ENCODE peak calls at places on chromosomes 16 and 17, in four cellular contexts. A, N, Z and O are unnamed samples.

GRCh38 chr17:50630524-50631194 is 4.0 kb upstream of the ABCC3 start:
- DNase-seq in Z (peak), A (peak), N (peak), O (peak)

GRCh38 chr16:87836844-87837581 is 32.3 kb downstream of the SLC7A5 start:
- DNase-seq in N (no peak), Z (no peak), A (no peak), O (no peak)

GRCh38 chr16:56916571-56917403 is 15.2 kb upstream of the HERPUD1 start:
- DNase-seq in A (no peak), N (no peak), Z (no peak), O (no peak)

GRCh38 chr17:29157310-29157709 is 22.9 kb downstream of the MYO18A start:
- DNase-seq in Z (no peak), A (peak), N (no peak), O (no peak)

GRCh38 chr17:57898487-57899311 is 48.9 kb upstream of the MRPS23 start:
- DNase-seq in Z (peak), N (peak), A (no peak), O (peak)

GRCh38 chr17:40515491-40516041 is 14.1 kb upstream of the TNS4 start:
- DNase-seq in Z (no peak), N (no peak), A (no peak), O (no peak)

GRCh38 chr17:67993998-67994361 is 2.3 kb downstream of the C17orf58 start:
- DNase-seq in Z (no peak), N (peak), A (no peak), O (peak)

GRCh38 chr17:74330446-74330845 is 4.4 kb downstream of the KIF19 start:
- DNase-seq in A (no peak), Z (no peak), N (no peak), O (no peak)

GRCh38 chr16:4392382-4393242 is 21.0 kb downstream of the VASN start:
- DNase-seq in A (no peak), N (no peak), Z (peak), O (peak)

GRCh38 chr17:30290696-30291570 is 811 bp downstream of the BLMH start:
- DNase-seq in N (peak), A (peak), Z (peak), O (no peak)

GRCh38 chr17:48611681-48612455 is 1.1 kb upstream of the HOXB7 start:
- DNase-seq in Z (peak), N (no peak), A (no peak), O (no peak)

GRCh38 chr16:75304521-75305363 is 53.3 kb upstream of the BCAR1 start:
- DNase-seq in N (peak), A (peak), Z (no peak), O (no peak)

GRCh38 chr16:3971261-3971660 is 90.7 kb upstream of the CREBBP start:
- DNase-seq in Z (no peak), A (no peak), N (no peak), O (no peak)

GRCh38 chr17:34252138-34252889 is 2.8 kb upstream of the CCL2 start:
- DNase-seq in N (no peak), A (no peak), Z (peak), O (no peak)

GRCh38 chr16:14193316-14193871 is 122.3 kb downstream of the MRTFB start:
- DNase-seq in A (no peak), Z (no peak), N (no peak), O (no peak)
- TF ChIP-seq JUN in A (no peak), Z (no peak), N (no peak), O (no peak)

DNA sequence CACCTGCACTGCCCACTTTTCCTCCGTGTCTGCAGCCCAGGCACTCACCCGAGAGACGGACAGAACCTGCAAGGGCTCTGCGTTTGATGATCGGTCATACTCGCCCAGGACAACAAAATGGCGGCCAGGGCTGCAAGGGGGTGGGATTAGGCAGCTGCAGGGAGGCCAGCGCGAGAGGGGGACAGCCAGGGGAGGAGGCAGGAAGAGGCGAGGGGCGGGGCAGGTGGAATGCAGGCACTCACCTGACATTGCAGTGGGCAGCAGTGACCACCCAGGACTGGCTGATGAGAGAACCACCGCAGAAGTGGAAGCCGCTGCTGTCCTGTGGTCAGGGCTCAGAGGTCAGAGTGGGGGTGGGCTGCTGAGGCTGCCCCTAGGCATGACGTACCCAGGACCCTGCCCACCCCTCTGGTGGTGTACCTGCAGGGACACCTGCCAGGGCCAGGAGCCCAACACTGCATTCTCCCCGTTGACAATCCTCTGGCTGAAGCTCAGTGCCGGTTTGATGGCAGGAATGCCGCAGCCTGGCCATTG is 917 bp downstream of the CTRL start:
- DNase-seq in A (no peak), Z (no peak), N (no peak), O (no peak)
- TF ChIP-seq ATF2 in A (no peak), Z (no peak), N (no peak), O (no peak)

GRCh38 chr17:7818026-7818425 is 16.0 kb upstream of the KDM6B start:
- DNase-seq in N (no peak), Z (no peak), A (no peak), O (no peak)

GRCh38 chr17:7817643-7817964 is 16.4 kb upstream of the KDM6B start:
- DNase-seq in N (no peak), Z (no peak), A (no peak), O (no peak)

GRCh38 chr17:7818746-7819645 is 15.0 kb upstream of the KDM6B start:
- DNase-seq in Z (no peak), A (no peak), N (no peak), O (no peak)

GRCh38 chr17:7814969-7815368 is 19.0 kb upstream of the KDM6B start:
- DNase-seq in N (no peak), A (no peak), Z (no peak), O (no peak)

GRCh38 chr17:7816926-7817642 is 16.9 kb upstream of the KDM6B start:
- DNase-seq in Z (no peak), N (no peak), A (no peak), O (no peak)
- TF ChIP-seq JUN in Z (no peak), N (no peak), A (no peak), O (no peak)

GRCh38 chr16:80040413-80040812 is 439.9 kb upstream of the MAF start:
- DNase-seq in N (no peak), A (no peak), Z (no peak), O (no peak)
- TF ChIP-seq ATF2 in N (no peak), A (no peak), Z (no peak), O (no peak)

GRCh38 chr17:11869680-11870394 is 127.4 kb downstream of the ZNF18 start:
- DNase-seq in A (no peak), Z (no peak), N (no peak), O (no peak)
- TF ChIP-seq JUN in A (no peak), Z (no peak), N (no peak), O (no peak)

GRCh38 chr17:263271-263670 is 81.8 kb upstream of the DOC2B start:
- DNase-seq in A (no peak), Z (no peak), N (no peak), O (no peak)

GRCh38 chr17:266701-267656 is 85.5 kb upstream of the DOC2B start:
- DNase-seq in Z (no peak), N (no peak), A (no peak), O (peak)

GRCh38 chr17:265726-266125 is 84.3 kb upstream of the DOC2B start:
- DNase-seq in N (no peak), Z (no peak), A (no peak), O (peak)

GRCh38 chr17:263773-264172 is 82.3 kb upstream of the DOC2B start:
- DNase-seq in A (no peak), Z (no peak), N (no peak), O (no peak)

GRCh38 chr17:266219-266618 is 84.8 kb upstream of the DOC2B start:
- DNase-seq in Z (no peak), N (no peak), A (no peak), O (no peak)
- TF ChIP-seq ATF2 in Z (no peak), N (no peak), A (no peak), O (no peak)